ENCODE peak calls at places on chromosomes 6 and 20, in four cellular contexts. N is AG04450; A is CD8-positive, alpha-beta T cell; J is stomach. Y is an unnamed sample.

GRCh38 chr6:27575594-27576361 is 102.9 kb upstream of the ZNF184 start:
- DNase-seq in N (no peak), A (no peak), J (no peak), Y (no peak)

GRCh38 chr6:81396916-81397315 is 355.6 kb downstream of the TENT5A start:
- DNase-seq in N (no peak), A (no peak), J (no peak), Y (no peak)

GRCh38 chr6:37049990-37050853 is 44.8 kb downstream of the FGD2 start:
- DNase-seq in N (no peak), A (no peak), J (peak; percentile 58), Y (no peak)

GRCh38 chr20:63829598-63829942 is 1.5 kb downstream of the ZBTB46 start:
- DNase-seq in N (no peak), A (no peak), J (no peak), Y (no peak)

GRCh38 chr6:127191716-127192115 is 73.2 kb downstream of the RSPO3 start:
- DNase-seq in N (no peak), A (no peak), J (no peak), Y (peak; percentile 41)

GRCh38 chr6:156809034-156809433 is 31.9 kb downstream of the ARID1B start:
- DNase-seq in N (no peak), A (no peak), J (no peak), Y (no peak)

GRCh38 chr6:75098709-75099108 is 107.1 kb downstream of the COL12A1 start:
- DNase-seq in N (peak; percentile 92), A (no peak), J (peak; percentile 26), Y (peak; percentile 14)

GRCh38 chr20:8646026-8646425 is 422.9 kb upstream of the PLCB4 start:
- DNase-seq in N (no peak), A (no peak), J (no peak), Y (peak; percentile 77)

GRCh38 chr6:3283641-3284435 is 25.1 kb downstream of the PSMG4 start:
- DNase-seq in N (no peak), A (no peak), J (no peak), Y (no peak)

GRCh38 chr20:63416631-63417030 is 55.5 kb upstream of the CHRNA4 start:
- DNase-seq in N (no peak), A (no peak), J (no peak), Y (no peak)

GRCh38 chr6:154682633-154683125 is 50.5 kb upstream of the SCAF8 start:
- DNase-seq in N (no peak), A (no peak), J (no peak), Y (no peak)

GRCh38 chr6:25405442-25405841 is 126.3 kb downstream of the CARMIL1 start:
- DNase-seq in N (no peak), A (no peak), J (no peak), Y (no peak)

GRCh38 chr6:100468966-100469859 is 4.5 kb upstream of the SIM1 start:
- DNase-seq in N (no peak), A (no peak), J (no peak), Y (no peak)

GRCh38 chr20:23100021-23100753 is 14.1 kb upstream of the CD93 start:
- DNase-seq in N (no peak), A (no peak), J (no peak), Y (peak; percentile 99)

GRCh38 chr6:150267686-150268561 is 100.9 kb upstream of the IYD start:
- DNase-seq in N (peak; percentile 46), A (no peak), J (no peak), Y (peak; percentile 74)

GRCh38 chr6:16472349-16473069 is 234.1 kb downstream of the GMPR start:
- DNase-seq in N (peak; percentile 72), A (no peak), J (no peak), Y (no peak)

GRCh38 chr6:56399672-56400263 is 152.4 kb upstream of the COL21A1 start:
- DNase-seq in N (no peak), A (no peak), J (no peak), Y (no peak)

GRCh38 chr6:16335176-16335575 is 96.8 kb downstream of the GMPR start:
- DNase-seq in N (no peak), A (no peak), J (no peak), Y (no peak)

GRCh38 chr6:156449128-156449527 is 328.1 kb upstream of the ARID1B start:
- DNase-seq in N (no peak), A (no peak), J (peak; percentile 41), Y (peak; percentile 24)

GRCh38 chr6:71488186-71488585 is 199.6 kb downstream of the OGFRL1 start:
- DNase-seq in N (no peak), A (no peak), J (no peak), Y (no peak)

GRCh38 chr6:12886961-12887775 is 170.6 kb downstream of the PHACTR1 start:
- DNase-seq in N (no peak), A (no peak), J (no peak), Y (no peak)

GRCh38 chr20:24497851-24498250 is 28.4 kb downstream of the SYNDIG1 start:
- DNase-seq in N (no peak), A (no peak), J (peak; percentile 64), Y (peak; percentile 54)

GRCh38 chr6:122969999-122970398 is 26.0 kb upstream of the CLVS2 start:
- DNase-seq in N (no peak), A (no peak), J (no peak), Y (no peak)

GRCh38 chr6:148520109-148520841 is 177.6 kb downstream of the SASH1 start:
- DNase-seq in N (no peak), A (no peak), J (no peak), Y (no peak)

GRCh38 chr6:143368426-143368825 is 82.1 kb downstream of the ADAT2 start:
- DNase-seq in N (peak; percentile 29), A (no peak), J (no peak), Y (peak; percentile 45)

GRCh38 chr6:21587925-21588811 is 5.4 kb upstream of the SOX4 start:
- DNase-seq in N (no peak), A (no peak), J (peak; percentile 57), Y (no peak)

GRCh38 chr6:2157441-2158127 is 87.8 kb downstream of the GMDS start:
- DNase-seq in N (peak; percentile 67), A (no peak), J (no peak), Y (no peak)

GRCh38 chr6:6315660-6316059 is 4.8 kb downstream of the F13A1 start:
- DNase-seq in N (no peak), A (no peak), J (peak; percentile 41), Y (no peak)

GRCh38 chr6:79427721-79428120 is 109.5 kb downstream of the LCA5 start:
- DNase-seq in N (no peak), A (no peak), J (no peak), Y (no peak)

GRCh38 chr6:113381957-113382356 is 475.2 kb upstream of the MARCKS start:
- DNase-seq in N (no peak), A (no peak), J (peak; percentile 69), Y (no peak)

GRCh38 chr6:149132336-149132735 is 185.2 kb upstream of the TAB2 start:
- DNase-seq in N (no peak), A (no peak), J (no peak), Y (no peak)

GRCh38 chr6:53309059-53309896 is 39.5 kb downstream of the ELOVL5 start:
- DNase-seq in N (no peak), A (no peak), J (peak; percentile 38), Y (no peak)

GRCh38 chr6:139060332-139060731 is 31.8 kb downstream of the ABRACL start:
- DNase-seq in N (peak; percentile 36), A (no peak), J (no peak), Y (peak; percentile 29)
- H3K27ac ChIP-seq in N (no peak overlapping the region), A (no peak overlapping the region), J (no peak overlapping the region), Y (no peak overlapping the region)

GRCh38 chr20:20637998-20638397 is 74.4 kb downstream of the RALGAPA2 start:
- DNase-seq in N (no peak), A (no peak), J (no peak), Y (no peak)
- H3K27ac ChIP-seq in N (no peak overlapping the region), A (no peak overlapping the region), J (no peak overlapping the region), Y (no peak overlapping the region)

GRCh38 chr20:49981218-49982071 is 1.3 kb upstream of the SNAI1 start:
- DNase-seq in N (no peak), A (no peak), J (no peak), Y (no peak)
- H3K27ac ChIP-seq in N (no peak overlapping the region), A (no peak overlapping the region), J (peak overlapping the region; percentile 83), Y (no peak overlapping the region)

GRCh38 chr6:31172973-31173384 is 2.5 kb upstream of the POU5F1 start:
- DNase-seq in N (no peak), A (no peak), J (no peak), Y (no peak)
- H3K27ac ChIP-seq in N (no peak overlapping the region), A (no peak overlapping the region), J (no peak overlapping the region), Y (no peak overlapping the region)

DNA sequence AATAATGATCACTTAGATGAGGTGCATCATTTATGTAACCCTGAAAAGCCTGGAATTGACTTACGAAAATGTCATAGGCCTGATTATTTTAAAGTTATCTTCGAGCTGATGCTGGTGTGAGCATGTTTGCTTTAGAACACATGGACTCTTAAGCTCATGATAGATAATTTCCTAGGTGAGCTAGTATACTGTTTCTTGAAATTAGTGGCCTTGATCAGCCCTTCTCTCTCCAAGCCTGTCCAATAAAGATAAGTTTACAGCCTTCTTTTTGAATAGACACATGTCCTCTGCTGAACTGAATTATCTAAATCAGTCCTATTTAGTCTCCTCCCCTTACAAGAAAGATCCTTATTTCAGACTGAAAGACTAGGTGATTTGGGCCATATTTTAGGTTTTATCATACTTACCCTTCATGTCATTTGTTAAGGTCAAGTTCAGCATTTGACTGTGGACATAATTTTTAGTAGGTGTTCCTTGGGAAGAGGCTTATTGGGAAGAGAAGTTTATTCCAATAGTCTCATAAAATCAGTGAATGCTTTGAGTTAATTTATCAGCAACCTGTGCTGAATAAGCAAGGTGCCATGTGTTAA is 15.3 kb downstream of the FOXO3 start:
- DNase-seq in N (no peak), A (no peak), J (no peak), Y (no peak)
- H3K27ac ChIP-seq in N (no peak overlapping the region), A (no peak overlapping the region), J (peak overlapping the region; percentile 50), Y (no peak overlapping the region)

DNA sequence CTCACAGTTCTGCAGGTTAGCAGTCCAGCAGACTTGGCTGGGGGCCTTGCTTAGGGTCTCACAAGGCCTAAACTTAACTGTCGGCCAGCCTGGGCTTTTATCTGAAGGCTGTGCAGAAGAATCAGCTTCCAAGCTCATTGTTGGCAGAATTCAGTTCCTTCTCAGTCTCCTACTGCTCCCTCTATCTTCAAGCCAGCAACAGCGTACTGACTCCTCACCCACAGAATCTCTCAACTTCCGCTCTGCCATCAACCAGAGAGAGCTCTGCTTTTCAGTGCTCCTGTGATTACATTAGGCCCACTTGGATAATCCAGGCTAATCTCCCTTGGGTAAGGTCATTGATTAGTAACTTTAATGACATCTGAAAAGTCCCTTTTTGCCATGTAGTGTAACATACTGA is 30.2 kb upstream of the NHSL1 start:
- DNase-seq in N (no peak), A (no peak), J (no peak), Y (no peak)
- H3K27ac ChIP-seq in N (no peak overlapping the region), A (no peak overlapping the region), J (no peak overlapping the region), Y (no peak overlapping the region)

GRCh38 chr6:43090557-43090952 is 14.4 kb downstream of the PTK7 start:
- DNase-seq in N (no peak), A (no peak), J (no peak), Y (no peak)
- H3K27ac ChIP-seq in N (peak overlapping the region; percentile 49), A (no peak overlapping the region), J (peak overlapping the region; percentile 59), Y (peak overlapping the region; percentile 82)

GRCh38 chr20:44896583-44896982 is 11.1 kb downstream of the YWHAB start:
- DNase-seq in N (no peak), A (no peak), J (no peak), Y (no peak)
- H3K27ac ChIP-seq in N (no peak overlapping the region), A (no peak overlapping the region), J (no peak overlapping the region), Y (no peak overlapping the region)

Y was measured in epithelial cell of prostate.